ENCODE peak calls at places on chromosomes 6 and 20, in four cellular contexts. One of them, this sample, is unnamed.

GRCh38 chr20:4067600-4068261 is 52.4 kb upstream of the RNF24 start:
- DNase-seq in fibroblast of mammary gland: peak
- DNase-seq in AG09309: peak
- DNase-seq in NCI-H774: no peak
- DNase-seq in this sample: no peak

GRCh38 chr20:20024942-20025341 is 7.8 kb downstream of the NAA20 start:
- DNase-seq in fibroblast of mammary gland: no peak
- DNase-seq in AG09309: no peak
- DNase-seq in NCI-H774: no peak
- DNase-seq in this sample: no peak

GRCh38 chr20:24832518-24832917 is 116.6 kb upstream of the CST7 start:
- DNase-seq in fibroblast of mammary gland: no peak
- DNase-seq in AG09309: no peak
- DNase-seq in NCI-H774: no peak
- DNase-seq in this sample: no peak

GRCh38 chr6:37173573-37174195 is 3.7 kb downstream of the PIM1 start:
- DNase-seq in fibroblast of mammary gland: peak
- DNase-seq in AG09309: no peak
- DNase-seq in NCI-H774: no peak
- DNase-seq in this sample: no peak

GRCh38 chr6:1580109-1580508 is 29.6 kb upstream of the FOXC1 start:
- DNase-seq in fibroblast of mammary gland: peak
- DNase-seq in AG09309: no peak
- DNase-seq in NCI-H774: no peak
- DNase-seq in this sample: no peak

GRCh38 chr20:1800777-1801176 is 94.4 kb upstream of the SIRPA start:
- DNase-seq in fibroblast of mammary gland: peak
- DNase-seq in AG09309: no peak
- DNase-seq in NCI-H774: no peak
- DNase-seq in this sample: no peak

GRCh38 chr6:113859349-113860164 is 2.4 kb downstream of the MARCKS start:
- DNase-seq in fibroblast of mammary gland: peak
- DNase-seq in AG09309: no peak
- DNase-seq in NCI-H774: no peak
- DNase-seq in this sample: no peak

GRCh38 chr6:188821-189655 is 103.2 kb upstream of the DUSP22 start:
- DNase-seq in fibroblast of mammary gland: peak
- DNase-seq in AG09309: peak
- DNase-seq in NCI-H774: peak
- DNase-seq in this sample: no peak

GRCh38 chr6:129432738-129433137 is 277.2 kb downstream of the ARHGAP18 start:
- DNase-seq in fibroblast of mammary gland: peak
- DNase-seq in AG09309: no peak
- DNase-seq in NCI-H774: no peak
- DNase-seq in this sample: no peak

GRCh38 chr6:41638002-41638800 is at the start of gene MDFI:
- DNase-seq in fibroblast of mammary gland: no peak
- DNase-seq in AG09309: no peak
- DNase-seq in NCI-H774: no peak
- DNase-seq in this sample: no peak

GRCh38 chr20:45358282-45359068 is 4.5 kb upstream of the SYS1 start:
- DNase-seq in fibroblast of mammary gland: peak
- DNase-seq in AG09309: peak
- DNase-seq in NCI-H774: peak
- DNase-seq in this sample: no peak

GRCh38 chr20:1467355-1468116 is 887 bp upstream of the NSFL1C start:
- DNase-seq in fibroblast of mammary gland: no peak
- DNase-seq in AG09309: no peak
- DNase-seq in NCI-H774: no peak
- DNase-seq in this sample: peak

GRCh38 chr20:56393133-56393472 is 658 bp downstream of the CSTF1 start:
- DNase-seq in fibroblast of mammary gland: no peak
- DNase-seq in AG09309: no peak
- DNase-seq in NCI-H774: no peak
- DNase-seq in this sample: no peak

This sample was measured in upper lobe of left lung.